ENCODE peak calls at places on chromosome 5, in six cellular contexts. A, U, S, N, D and R are unnamed samples.

GRCh38 chr5:10590226-10591047 is 26.6 kb downstream of the ANKRD33B start:
- DNase-seq in A (no peak), U (no peak), N (peak; percentile 48), D (peak; percentile 95), S (no peak), R (no peak)

GRCh38 chr5:6732634-6733410 is 19.6 kb downstream of the TENT4A start:
- DNase-seq in A (no peak), U (no peak), S (peak; percentile 61), D (no peak), N (peak; percentile 95), R (no peak)

GRCh38 chr5:63220244-63220643 is 641.6 kb downstream of the LRRC70 start:
- DNase-seq in S (no peak), A (no peak), D (no peak), U (no peak), N (no peak), R (no peak)

GRCh38 chr5:66596791-66597757 is 881 bp downstream of the MAST4 start:
- DNase-seq in U (no peak), D (peak; percentile 33), A (no peak), S (peak; percentile 36), N (peak; percentile 72), R (no peak)

GRCh38 chr5:137051165-137051564 is 448.0 kb downstream of the SPOCK1 start:
- DNase-seq in D (peak; percentile 28), S (peak; percentile 51), N (peak; percentile 26), A (no peak), U (no peak), R (no peak)

GRCh38 chr5:178774446-178774845 is 44.0 kb upstream of the ZNF354A start:
- DNase-seq in D (no peak), U (no peak), S (no peak), N (no peak), A (no peak), R (no peak)

GRCh38 chr5:66850354-66851075 is 254.3 kb downstream of the MAST4 start:
- DNase-seq in S (no peak), U (no peak), D (no peak), A (no peak), N (peak; percentile 70), R (no peak)

GRCh38 chr5:159837860-159838259 is 78.4 kb upstream of the ADRA1B start:
- DNase-seq in S (no peak), D (no peak), U (no peak), A (no peak), N (no peak), R (no peak)

GRCh38 chr5:138936225-138936967 is 61.3 kb upstream of the LRRTM2 start:
- DNase-seq in U (no peak), A (no peak), S (no peak), N (no peak), D (no peak), R (no peak)

GRCh38 chr5:96022971-96023370 is 61.3 kb upstream of the ELL2 start:
- DNase-seq in S (no peak), A (no peak), D (no peak), U (no peak), N (no peak), R (no peak)

GRCh38 chr5:50839472-50839871 is 173.0 kb downstream of the PARP8 start:
- DNase-seq in S (no peak), D (no peak), U (no peak), N (no peak), A (no peak), R (no peak)

GRCh38 chr5:179345429-179346321 is at the start of gene ADAMTS2:
- DNase-seq in S (peak; percentile 93), U (no peak), N (peak; percentile 86), A (no peak), D (no peak), R (no peak)

GRCh38 chr5:72015103-72015548 is 92.1 kb upstream of the MAP1B start:
- DNase-seq in N (peak; percentile 44), U (no peak), S (peak; percentile 53), A (no peak), D (no peak), R (no peak)

GRCh38 chr5:55817030-55817429 is 34.1 kb upstream of the IL31RA start:
- DNase-seq in A (no peak), N (no peak), U (no peak), S (no peak), D (no peak), R (no peak)

GRCh38 chr5:42912184-42912766 is 100.6 kb upstream of the SELENOP start:
- DNase-seq in A (peak; percentile 17), D (no peak), U (peak; percentile 35), N (peak; percentile 67), S (peak; percentile 57), R (peak; percentile 32)

GRCh38 chr5:133944263-133945230 is 23.9 kb downstream of the C5orf15 start:
- DNase-seq in D (peak; percentile 68), U (peak; percentile 56), N (peak; percentile 72), A (no peak), S (peak; percentile 61), R (no peak)

GRCh38 chr5:120817044-120817985 is 353.2 kb downstream of the PRR16 start:
- DNase-seq in U (no peak), N (peak; percentile 52), S (no peak), D (no peak), A (no peak), R (no peak)

GRCh38 chr5:175207321-175208040 is 236.5 kb downstream of the DRD1 start:
- DNase-seq in U (no peak), D (no peak), S (no peak), A (no peak), N (no peak), R (no peak)

GRCh38 chr5:37830348-37830747 is 9.5 kb downstream of the GDNF start:
- DNase-seq in A (no peak), U (no peak), S (no peak), N (no peak), D (no peak), R (no peak)

GRCh38 chr5:3845249-3845648 is 249.6 kb downstream of the IRX1 start:
- DNase-seq in U (no peak), A (no peak), N (no peak), D (no peak), S (no peak), R (no peak)

GRCh38 chr5:160692272-160692671 is 159.7 kb downstream of the ATP10B start:
- DNase-seq in S (no peak), U (no peak), A (no peak), D (no peak), N (no peak), R (no peak)

GRCh38 chr5:54259090-54259489 is 51.3 kb downstream of the ARL15 start:
- DNase-seq in U (no peak), S (no peak), A (no peak), N (peak; percentile 23), D (no peak), R (no peak)

GRCh38 chr5:174777545-174777944 is 53.2 kb downstream of the MSX2 start:
- DNase-seq in A (no peak), S (no peak), U (no peak), N (peak; percentile 22), D (no peak), R (no peak)

GRCh38 chr5:26945881-26946280 is 92.5 kb downstream of the CDH9 start:
- DNase-seq in U (no peak), S (no peak), A (no peak), D (no peak), N (no peak), R (no peak)

GRCh38 chr5:115661156-115661555 is 35.3 kb upstream of the TMED7 start:
- DNase-seq in U (no peak), S (no peak), A (no peak), N (no peak), D (no peak), R (no peak)

GRCh38 chr5:79527431-79527830 is 13.5 kb upstream of the HOMER1 start:
- DNase-seq in A (no peak), N (no peak), U (no peak), D (no peak), S (no peak), R (no peak)

GRCh38 chr5:57033103-57033502 is 81.2 kb upstream of the MIER3 start:
- DNase-seq in A (no peak), S (no peak), N (no peak), U (no peak), D (no peak), R (no peak)

GRCh38 chr5:100469780-100470179 is 65.4 kb upstream of the FAM174A start:
- DNase-seq in S (no peak), D (no peak), N (no peak), A (no peak), U (no peak), R (no peak)

GRCh38 chr5:150284311-150284710 is 5.3 kb downstream of the CAMK2A start:
- DNase-seq in S (no peak), A (no peak), N (no peak), D (no peak), U (no peak), R (no peak)

GRCh38 chr5:59034498-59035186 is 451.8 kb downstream of the RAB3C start:
- DNase-seq in A (no peak), N (peak; percentile 77), D (peak; percentile 32), U (peak; percentile 6), S (peak; percentile 39), R (no peak)

GRCh38 chr5:160083501-160083900 is 35.7 kb downstream of the PWWP2A start:
- DNase-seq in D (no peak), S (peak; percentile 29), N (peak; percentile 79), U (no peak), A (no peak), R (no peak)

GRCh38 chr5:14089198-14089597 is 53.9 kb upstream of the TRIO start:
- DNase-seq in A (no peak), D (no peak), N (no peak), S (no peak), U (no peak), R (no peak)

GRCh38 chr5:83464261-83464660 is 7.3 kb upstream of the VCAN start:
- DNase-seq in U (no peak), N (no peak), D (no peak), S (no peak), A (no peak), R (no peak)

GRCh38 chr5:122880749-122881148 is 35.3 kb downstream of the SNX24 start:
- DNase-seq in U (no peak), A (no peak), D (no peak), N (peak; percentile 23), S (no peak), R (no peak)

GRCh38 chr5:149776376-149777305 is 46.5 kb downstream of the PPARGC1B start:
- DNase-seq in A (no peak), U (no peak), N (no peak), D (no peak), S (no peak), R (no peak)

GRCh38 chr5:82159014-82159413 is 119.1 kb downstream of the RPS23 start:
- DNase-seq in S (no peak), A (no peak), U (no peak), D (no peak), N (peak; percentile 85), R (no peak)

GRCh38 chr5:130720355-130720754 is 444.7 kb downstream of the HINT1 start:
- DNase-seq in A (no peak), N (peak; percentile 0), S (no peak), D (peak; percentile 6), U (no peak), R (no peak)

GRCh38 chr5:11777096-11777495 is 127.2 kb downstream of the CTNND2 start:
- DNase-seq in D (no peak), A (no peak), N (no peak), U (no peak), S (no peak), R (no peak)